ENCODE peak calls at places on chromosomes 11 and 22, in eight cellular contexts. P, E, T, S, U, V, H and O are unnamed samples.

GRCh38 chr11:59770324-59770723 is 15.1 kb downstream of the STX3 start:
- DNase-seq in P (no peak), E (no peak), T (no peak), S (no peak), U (no peak), V (no peak), H (no peak), O (no peak)

GRCh38 chr11:123457187-123457770 is 27.2 kb downstream of the GRAMD1B start:
- DNase-seq in P (peak; percentile 53), E (no peak), T (no peak), S (peak; percentile 10), U (no peak), V (no peak), H (no peak), O (no peak)

GRCh38 chr11:131476266-131476665 is 105.9 kb downstream of the NTM start:
- DNase-seq in P (no peak), E (no peak), T (no peak), S (no peak), U (no peak), V (no peak), H (no peak), O (no peak)

GRCh38 chr11:19980957-19981669 is 179.2 kb downstream of the DBX1 start:
- DNase-seq in P (no peak), E (no peak), T (no peak), S (peak; percentile 74), U (no peak), V (no peak), H (no peak), O (no peak)

GRCh38 chr22:32558681-32559355 is 84.2 kb downstream of the FBXO7 start:
- DNase-seq in P (no peak), E (no peak), T (no peak), S (peak; percentile 85), U (no peak), V (no peak), H (no peak), O (no peak)

GRCh38 chr11:65262381-65262680 is 569 bp downstream of the POLA2 start:
- DNase-seq in P (no peak), E (no peak), T (no peak), S (no peak), U (peak; percentile 13), V (no peak), H (no peak), O (no peak)

GRCh38 chr11:31000412-31000811 is 369.1 kb downstream of the DCDC1 start:
- DNase-seq in P (no peak), E (no peak), T (no peak), S (no peak), U (no peak), V (no peak), H (no peak), O (no peak)

GRCh38 chr11:106178361-106178760 is 100.9 kb downstream of the AASDHPPT start:
- DNase-seq in P (no peak), E (no peak), T (no peak), S (no peak), U (no peak), V (no peak), H (no peak), O (no peak)

GRCh38 chr11:75025561-75025960 is 36.8 kb downstream of the NEU3 start:
- DNase-seq in P (no peak), E (no peak), T (no peak), S (no peak), U (no peak), V (no peak), H (no peak), O (no peak)

GRCh38 chr22:33018232-33018864 is 39.8 kb downstream of the SYN3 start:
- DNase-seq in P (no peak), E (no peak), T (peak; percentile 49), S (peak; percentile 21), U (peak; percentile 5), V (peak; percentile 18), H (peak; percentile 39), O (peak; percentile 18)

GRCh38 chr11:61919113-61919840 is 1.9 kb upstream of the RAB3IL1 start:
- DNase-seq in P (no peak), E (no peak), T (no peak), S (no peak), U (no peak), V (no peak), H (no peak), O (no peak)